ENCODE peak calls at places on chromosome 20, in eight cellular contexts. One of them, this sample, is unnamed.

GRCh38 chr20:50153153-50153499 is 397 bp downstream of the PEDS1 start:
- DNase-seq in HepG2: no peak
- DNase-seq in NCI-H1436 treated with DMSO at 0.1 percent for 48 hours: no peak
- DNase-seq in NCI-H1105 treated with DMSO at 0.1 percent for 48 hours: no peak
- DNase-seq in substantia nigra: no peak
- DNase-seq in fibroblast of lung: no peak
- DNase-seq in trophoblast cell: peak; percentile 66
- DNase-seq in neuronal stem cell: no peak
- DNase-seq in this sample: peak; percentile 51

GRCh38 chr20:23036371-23036770 is 1.3 kb downstream of the SSTR4 start:
- DNase-seq in HepG2: no peak
- DNase-seq in NCI-H1436 treated with DMSO at 0.1 percent for 48 hours: no peak
- DNase-seq in NCI-H1105 treated with DMSO at 0.1 percent for 48 hours: no peak
- DNase-seq in substantia nigra: no peak
- DNase-seq in fibroblast of lung: no peak
- DNase-seq in trophoblast cell: no peak
- DNase-seq in neuronal stem cell: no peak
- DNase-seq in this sample: no peak

GRCh38 chr20:41308726-41309413 is 8.7 kb downstream of the ZHX3 start:
- DNase-seq in HepG2: no peak
- DNase-seq in NCI-H1436 treated with DMSO at 0.1 percent for 48 hours: no peak
- DNase-seq in NCI-H1105 treated with DMSO at 0.1 percent for 48 hours: no peak
- DNase-seq in substantia nigra: no peak
- DNase-seq in fibroblast of lung: peak; percentile 68
- DNase-seq in trophoblast cell: peak; percentile 88
- DNase-seq in neuronal stem cell: no peak
- DNase-seq in this sample: peak; percentile 12

GRCh38 chr20:63520939-63521601 is 505 bp downstream of the PPDPF start:
- DNase-seq in HepG2: peak; percentile 40
- DNase-seq in NCI-H1436 treated with DMSO at 0.1 percent for 48 hours: no peak
- DNase-seq in NCI-H1105 treated with DMSO at 0.1 percent for 48 hours: peak; percentile 53
- DNase-seq in substantia nigra: peak; percentile 77
- DNase-seq in fibroblast of lung: peak; percentile 65
- DNase-seq in trophoblast cell: peak; percentile 25
- DNase-seq in neuronal stem cell: peak; percentile 70
- DNase-seq in this sample: peak; percentile 81

GRCh38 chr20:48208176-48208575 is 422.9 kb upstream of the SULF2 start:
- DNase-seq in HepG2: no peak
- DNase-seq in NCI-H1436 treated with DMSO at 0.1 percent for 48 hours: no peak
- DNase-seq in NCI-H1105 treated with DMSO at 0.1 percent for 48 hours: no peak
- DNase-seq in substantia nigra: no peak
- DNase-seq in fibroblast of lung: no peak
- DNase-seq in trophoblast cell: no peak
- DNase-seq in neuronal stem cell: no peak
- DNase-seq in this sample: no peak

GRCh38 chr20:62428396-62429160 is 1.2 kb upstream of the RBBP8NL start:
- DNase-seq in HepG2: no peak
- DNase-seq in NCI-H1436 treated with DMSO at 0.1 percent for 48 hours: no peak
- DNase-seq in NCI-H1105 treated with DMSO at 0.1 percent for 48 hours: no peak
- DNase-seq in substantia nigra: no peak
- DNase-seq in fibroblast of lung: no peak
- DNase-seq in trophoblast cell: no peak
- DNase-seq in neuronal stem cell: no peak
- DNase-seq in this sample: no peak

GRCh38 chr20:31862506-31862905 is 7.8 kb downstream of the DUSP15 start:
- DNase-seq in HepG2: no peak
- DNase-seq in NCI-H1436 treated with DMSO at 0.1 percent for 48 hours: no peak
- DNase-seq in NCI-H1105 treated with DMSO at 0.1 percent for 48 hours: no peak
- DNase-seq in substantia nigra: no peak
- DNase-seq in fibroblast of lung: no peak
- DNase-seq in trophoblast cell: no peak
- DNase-seq in neuronal stem cell: no peak
- DNase-seq in this sample: no peak

GRCh38 chr20:62624325-62624690 is 18.0 kb upstream of the SLCO4A1 start:
- DNase-seq in HepG2: peak; percentile 64
- DNase-seq in NCI-H1436 treated with DMSO at 0.1 percent for 48 hours: no peak
- DNase-seq in NCI-H1105 treated with DMSO at 0.1 percent for 48 hours: no peak
- DNase-seq in substantia nigra: no peak
- DNase-seq in fibroblast of lung: no peak
- DNase-seq in trophoblast cell: peak; percentile 40
- DNase-seq in neuronal stem cell: no peak
- DNase-seq in this sample: peak; percentile 69

GRCh38 chr20:62524486-62524885 is 48.7 kb upstream of the GATA5 start:
- DNase-seq in HepG2: no peak
- DNase-seq in NCI-H1436 treated with DMSO at 0.1 percent for 48 hours: no peak
- DNase-seq in NCI-H1105 treated with DMSO at 0.1 percent for 48 hours: no peak
- DNase-seq in substantia nigra: no peak
- DNase-seq in fibroblast of lung: peak; percentile 8
- DNase-seq in trophoblast cell: no peak
- DNase-seq in neuronal stem cell: no peak
- DNase-seq in this sample: no peak

GRCh38 chr20:34643919-34644318 is 33.0 kb downstream of the PIGU start:
- DNase-seq in HepG2: no peak
- DNase-seq in NCI-H1436 treated with DMSO at 0.1 percent for 48 hours: no peak
- DNase-seq in NCI-H1105 treated with DMSO at 0.1 percent for 48 hours: no peak
- DNase-seq in substantia nigra: no peak
- DNase-seq in fibroblast of lung: peak; percentile 89
- DNase-seq in trophoblast cell: no peak
- DNase-seq in neuronal stem cell: no peak
- DNase-seq in this sample: no peak

GRCh38 chr20:47809561-47809960 is 24.3 kb upstream of the SULF2 start:
- DNase-seq in HepG2: no peak
- DNase-seq in NCI-H1436 treated with DMSO at 0.1 percent for 48 hours: no peak
- DNase-seq in NCI-H1105 treated with DMSO at 0.1 percent for 48 hours: no peak
- DNase-seq in substantia nigra: no peak
- DNase-seq in fibroblast of lung: no peak
- DNase-seq in trophoblast cell: peak; percentile 78
- DNase-seq in neuronal stem cell: no peak
- DNase-seq in this sample: peak; percentile 4

GRCh38 chr20:45826381-45827019 is 612 bp downstream of the TNNC2 start:
- DNase-seq in HepG2: no peak
- DNase-seq in NCI-H1436 treated with DMSO at 0.1 percent for 48 hours: no peak
- DNase-seq in NCI-H1105 treated with DMSO at 0.1 percent for 48 hours: no peak
- DNase-seq in substantia nigra: peak; percentile 11
- DNase-seq in fibroblast of lung: peak; percentile 58
- DNase-seq in trophoblast cell: no peak
- DNase-seq in neuronal stem cell: no peak
- DNase-seq in this sample: no peak

GRCh38 chr20:24585796-24586522 is 116.5 kb downstream of the SYNDIG1 start:
- DNase-seq in HepG2: no peak
- DNase-seq in NCI-H1436 treated with DMSO at 0.1 percent for 48 hours: no peak
- DNase-seq in NCI-H1105 treated with DMSO at 0.1 percent for 48 hours: no peak
- DNase-seq in substantia nigra: no peak
- DNase-seq in fibroblast of lung: no peak
- DNase-seq in trophoblast cell: no peak
- DNase-seq in neuronal stem cell: no peak
- DNase-seq in this sample: no peak

GRCh38 chr20:22801528-22801927 is 217.2 kb upstream of the FOXA2 start:
- DNase-seq in HepG2: no peak
- DNase-seq in NCI-H1436 treated with DMSO at 0.1 percent for 48 hours: no peak
- DNase-seq in NCI-H1105 treated with DMSO at 0.1 percent for 48 hours: no peak
- DNase-seq in substantia nigra: no peak
- DNase-seq in fibroblast of lung: no peak
- DNase-seq in trophoblast cell: no peak
- DNase-seq in neuronal stem cell: no peak
- DNase-seq in this sample: no peak

GRCh38 chr20:58433759-58434158 is 44.7 kb downstream of the VAPB start:
- DNase-seq in HepG2: no peak
- DNase-seq in NCI-H1436 treated with DMSO at 0.1 percent for 48 hours: no peak
- DNase-seq in NCI-H1105 treated with DMSO at 0.1 percent for 48 hours: no peak
- DNase-seq in substantia nigra: no peak
- DNase-seq in fibroblast of lung: peak; percentile 78
- DNase-seq in trophoblast cell: no peak
- DNase-seq in neuronal stem cell: no peak
- DNase-seq in this sample: peak; percentile 27

GRCh38 chr20:24981282-24981681 is 11.3 kb downstream of the APMAP start:
- DNase-seq in HepG2: no peak
- DNase-seq in NCI-H1436 treated with DMSO at 0.1 percent for 48 hours: no peak
- DNase-seq in NCI-H1105 treated with DMSO at 0.1 percent for 48 hours: no peak
- DNase-seq in substantia nigra: no peak
- DNase-seq in fibroblast of lung: no peak
- DNase-seq in trophoblast cell: no peak
- DNase-seq in neuronal stem cell: no peak
- DNase-seq in this sample: no peak

GRCh38 chr20:32191422-32191821 is 16.1 kb downstream of the PLAGL2 start:
- DNase-seq in HepG2: no peak
- DNase-seq in NCI-H1436 treated with DMSO at 0.1 percent for 48 hours: no peak
- DNase-seq in NCI-H1105 treated with DMSO at 0.1 percent for 48 hours: no peak
- DNase-seq in substantia nigra: no peak
- DNase-seq in fibroblast of lung: no peak
- DNase-seq in trophoblast cell: no peak
- DNase-seq in neuronal stem cell: no peak
- DNase-seq in this sample: no peak

GRCh38 chr20:63520594-63520938 is at the start of gene PPDPF:
- DNase-seq in HepG2: no peak
- DNase-seq in NCI-H1436 treated with DMSO at 0.1 percent for 48 hours: no peak
- DNase-seq in NCI-H1105 treated with DMSO at 0.1 percent for 48 hours: peak; percentile 60
- DNase-seq in substantia nigra: peak; percentile 81
- DNase-seq in fibroblast of lung: peak; percentile 80
- DNase-seq in trophoblast cell: peak; percentile 57
- DNase-seq in neuronal stem cell: no peak
- DNase-seq in this sample: peak; percentile 84

GRCh38 chr20:7742479-7742878 is 197.8 kb downstream of the HAO1 start:
- DNase-seq in HepG2: no peak
- DNase-seq in NCI-H1436 treated with DMSO at 0.1 percent for 48 hours: no peak
- DNase-seq in NCI-H1105 treated with DMSO at 0.1 percent for 48 hours: no peak
- DNase-seq in substantia nigra: no peak
- DNase-seq in fibroblast of lung: peak; percentile 72
- DNase-seq in trophoblast cell: no peak
- DNase-seq in neuronal stem cell: no peak
- DNase-seq in this sample: no peak

GRCh38 chr20:54260116-54260515 is 52.2 kb downstream of the PFDN4 start:
- DNase-seq in HepG2: no peak
- DNase-seq in NCI-H1436 treated with DMSO at 0.1 percent for 48 hours: no peak
- DNase-seq in NCI-H1105 treated with DMSO at 0.1 percent for 48 hours: no peak
- DNase-seq in substantia nigra: no peak
- DNase-seq in fibroblast of lung: no peak
- DNase-seq in trophoblast cell: no peak
- DNase-seq in neuronal stem cell: no peak
- DNase-seq in this sample: no peak

GRCh38 chr20:22805219-22805618 is 220.8 kb upstream of the FOXA2 start:
- DNase-seq in HepG2: peak; percentile 17
- DNase-seq in NCI-H1436 treated with DMSO at 0.1 percent for 48 hours: no peak
- DNase-seq in NCI-H1105 treated with DMSO at 0.1 percent for 48 hours: no peak
- DNase-seq in substantia nigra: no peak
- DNase-seq in fibroblast of lung: peak; percentile 86
- DNase-seq in trophoblast cell: peak; percentile 85
- DNase-seq in neuronal stem cell: no peak
- DNase-seq in this sample: no peak

GRCh38 chr20:37524221-37524700 is 3.2 kb downstream of the NNAT start:
- DNase-seq in HepG2: no peak
- DNase-seq in NCI-H1436 treated with DMSO at 0.1 percent for 48 hours: no peak
- DNase-seq in NCI-H1105 treated with DMSO at 0.1 percent for 48 hours: peak; percentile 6
- DNase-seq in substantia nigra: no peak
- DNase-seq in fibroblast of lung: no peak
- DNase-seq in trophoblast cell: no peak
- DNase-seq in neuronal stem cell: no peak
- DNase-seq in this sample: peak; percentile 82

GRCh38 chr20:58570181-58570859 is 55.1 kb upstream of the APCDD1L start:
- DNase-seq in HepG2: no peak
- DNase-seq in NCI-H1436 treated with DMSO at 0.1 percent for 48 hours: no peak
- DNase-seq in NCI-H1105 treated with DMSO at 0.1 percent for 48 hours: no peak
- DNase-seq in substantia nigra: no peak
- DNase-seq in fibroblast of lung: peak; percentile 53
- DNase-seq in trophoblast cell: no peak
- DNase-seq in neuronal stem cell: no peak
- DNase-seq in this sample: no peak

GRCh38 chr20:63628246-63628975 is 1.5 kb upstream of the GMEB2 start:
- DNase-seq in HepG2: peak; percentile 88
- DNase-seq in NCI-H1436 treated with DMSO at 0.1 percent for 48 hours: no peak
- DNase-seq in NCI-H1105 treated with DMSO at 0.1 percent for 48 hours: peak; percentile 86
- DNase-seq in substantia nigra: no peak
- DNase-seq in fibroblast of lung: peak; percentile 81
- DNase-seq in trophoblast cell: peak; percentile 67
- DNase-seq in neuronal stem cell: no peak
- DNase-seq in this sample: peak; percentile 74

GRCh38 chr20:58197185-58197469 is 31.3 kb downstream of the ANKRD60 start:
- DNase-seq in HepG2: no peak
- DNase-seq in NCI-H1436 treated with DMSO at 0.1 percent for 48 hours: no peak
- DNase-seq in NCI-H1105 treated with DMSO at 0.1 percent for 48 hours: no peak
- DNase-seq in substantia nigra: no peak
- DNase-seq in fibroblast of lung: no peak
- DNase-seq in trophoblast cell: no peak
- DNase-seq in neuronal stem cell: no peak
- DNase-seq in this sample: no peak

GRCh38 chr20:40339661-40340449 is 349.2 kb downstream of the MAFB start:
- DNase-seq in HepG2: no peak
- DNase-seq in NCI-H1436 treated with DMSO at 0.1 percent for 48 hours: no peak
- DNase-seq in NCI-H1105 treated with DMSO at 0.1 percent for 48 hours: no peak
- DNase-seq in substantia nigra: peak; percentile 46
- DNase-seq in fibroblast of lung: no peak
- DNase-seq in trophoblast cell: peak; percentile 45
- DNase-seq in neuronal stem cell: no peak
- DNase-seq in this sample: peak; percentile 2

GRCh38 chr20:25044660-25045342 is 13.1 kb downstream of the ACSS1 start:
- DNase-seq in HepG2: no peak
- DNase-seq in NCI-H1436 treated with DMSO at 0.1 percent for 48 hours: no peak
- DNase-seq in NCI-H1105 treated with DMSO at 0.1 percent for 48 hours: no peak
- DNase-seq in substantia nigra: peak; percentile 74
- DNase-seq in fibroblast of lung: no peak
- DNase-seq in trophoblast cell: no peak
- DNase-seq in neuronal stem cell: no peak
- DNase-seq in this sample: no peak

GRCh38 chr20:61546641-61547040 is 294.6 kb downstream of the CDH4 start:
- DNase-seq in HepG2: no peak
- DNase-seq in NCI-H1436 treated with DMSO at 0.1 percent for 48 hours: no peak
- DNase-seq in NCI-H1105 treated with DMSO at 0.1 percent for 48 hours: peak; percentile 9
- DNase-seq in substantia nigra: no peak
- DNase-seq in fibroblast of lung: no peak
- DNase-seq in trophoblast cell: no peak
- DNase-seq in neuronal stem cell: no peak
- DNase-seq in this sample: no peak

GRCh38 chr20:47749367-47749766 is 35.9 kb downstream of the SULF2 start:
- DNase-seq in HepG2: no peak
- DNase-seq in NCI-H1436 treated with DMSO at 0.1 percent for 48 hours: no peak
- DNase-seq in NCI-H1105 treated with DMSO at 0.1 percent for 48 hours: no peak
- DNase-seq in substantia nigra: no peak
- DNase-seq in fibroblast of lung: no peak
- DNase-seq in trophoblast cell: no peak
- DNase-seq in neuronal stem cell: no peak
- DNase-seq in this sample: no peak

GRCh38 chr20:51346686-51347485 is 195.6 kb downstream of the NFATC2 start:
- DNase-seq in HepG2: no peak
- DNase-seq in NCI-H1436 treated with DMSO at 0.1 percent for 48 hours: no peak
- DNase-seq in NCI-H1105 treated with DMSO at 0.1 percent for 48 hours: no peak
- DNase-seq in substantia nigra: no peak
- DNase-seq in fibroblast of lung: peak; percentile 59
- DNase-seq in trophoblast cell: peak; percentile 43
- DNase-seq in neuronal stem cell: no peak
- DNase-seq in this sample: no peak

GRCh38 chr20:59586613-59587012 is 17.7 kb upstream of the PHACTR3 start:
- DNase-seq in HepG2: no peak
- DNase-seq in NCI-H1436 treated with DMSO at 0.1 percent for 48 hours: no peak
- DNase-seq in NCI-H1105 treated with DMSO at 0.1 percent for 48 hours: no peak
- DNase-seq in substantia nigra: no peak
- DNase-seq in fibroblast of lung: no peak
- DNase-seq in trophoblast cell: no peak
- DNase-seq in neuronal stem cell: no peak
- DNase-seq in this sample: no peak

GRCh38 chr20:9344080-9344920 is 170.1 kb upstream of the LAMP5 start:
- DNase-seq in HepG2: no peak
- DNase-seq in NCI-H1436 treated with DMSO at 0.1 percent for 48 hours: no peak
- DNase-seq in NCI-H1105 treated with DMSO at 0.1 percent for 48 hours: no peak
- DNase-seq in substantia nigra: no peak
- DNase-seq in fibroblast of lung: peak; percentile 73
- DNase-seq in trophoblast cell: no peak
- DNase-seq in neuronal stem cell: no peak
- DNase-seq in this sample: no peak

GRCh38 chr20:32463642-32464400 is 105.7 kb downstream of the ASXL1 start:
- DNase-seq in HepG2: no peak
- DNase-seq in NCI-H1436 treated with DMSO at 0.1 percent for 48 hours: no peak
- DNase-seq in NCI-H1105 treated with DMSO at 0.1 percent for 48 hours: no peak
- DNase-seq in substantia nigra: peak; percentile 94
- DNase-seq in fibroblast of lung: peak; percentile 47
- DNase-seq in trophoblast cell: no peak
- DNase-seq in neuronal stem cell: no peak
- DNase-seq in this sample: peak; percentile 80

GRCh38 chr20:8851446-8851845 is 217.4 kb upstream of the PLCB4 start:
- DNase-seq in HepG2: no peak
- DNase-seq in NCI-H1436 treated with DMSO at 0.1 percent for 48 hours: no peak
- DNase-seq in NCI-H1105 treated with DMSO at 0.1 percent for 48 hours: no peak
- DNase-seq in substantia nigra: no peak
- DNase-seq in fibroblast of lung: no peak
- DNase-seq in trophoblast cell: no peak
- DNase-seq in neuronal stem cell: no peak
- DNase-seq in this sample: no peak

This sample was measured in small intestine.